ENCODE peak calls at places on chromosomes 2 and 18, in six cellular contexts. B is lung, W is PC-9, I is upper lobe of left lung, Y is prostate gland, X is astrocyte of the spinal cord. P is an unnamed sample.

GRCh38 chr2:8676915-8677645 is 4.8 kb upstream of the ID2 start:
- DNase-seq in I (no peak), B (no peak), W (no peak), Y (peak), X (no peak), P (no peak)

GRCh38 chr2:232365621-232366321 is 12.8 kb upstream of the ALPP start:
- DNase-seq in W (peak), X (peak), B (no peak), Y (no peak), I (peak), P (peak)

GRCh38 chr18:32326450-32327309 is 136.8 kb downstream of the MEP1B start:
- DNase-seq in Y (no peak), I (no peak), W (no peak), B (no peak), X (no peak), P (no peak)

GRCh38 chr2:170155723-170156253 is 22.2 kb upstream of the MYO3B start:
- DNase-seq in W (no peak), Y (no peak), I (no peak), B (no peak), X (no peak), P (peak)

GRCh38 chr2:105329561-105330495 is at the start of gene TGFBRAP1:
- DNase-seq in B (peak), Y (peak), W (peak), X (no peak), I (peak), P (no peak)

GRCh38 chr2:222791946-222792649 is 68.7 kb upstream of the ACSL3 start:
- DNase-seq in X (no peak), W (no peak), I (peak), Y (peak), B (peak), P (peak)

GRCh38 chr18:45793295-45793965 is 32.0 kb upstream of the SIGLEC15 start:
- DNase-seq in I (no peak), W (peak), Y (peak), B (no peak), X (peak), P (no peak)

GRCh38 chr2:196381464-196381863 is 210.1 kb upstream of the STK17B start:
- DNase-seq in I (no peak), X (no peak), W (no peak), Y (no peak), B (no peak), P (no peak)

GRCh38 chr2:168244318-168244717 is 3.1 kb downstream of the STK39 start:
- DNase-seq in W (no peak), X (no peak), I (peak), Y (peak), B (no peak), P (peak)

GRCh38 chr18:3012306-3012919 is 531 bp downstream of the LPIN2 start:
- DNase-seq in I (peak), X (peak), Y (peak), B (no peak), W (no peak), P (no peak)

GRCh38 chr2:191657977-191658376 is 20.0 kb upstream of the NABP1 start:
- DNase-seq in B (no peak), X (peak), Y (no peak), W (no peak), I (no peak), P (no peak)

GRCh38 chr2:17620280-17620679 is 79.8 kb downstream of the VSNL1 start:
- DNase-seq in Y (peak), I (no peak), B (no peak), W (peak), X (peak), P (peak)

GRCh38 chr18:49668583-49669290 is 106.9 kb downstream of the LIPG start:
- DNase-seq in W (no peak), B (no peak), Y (no peak), X (peak), I (no peak), P (no peak)

GRCh38 chr2:126776255-126776654 is 120.3 kb downstream of the GYPC start:
- DNase-seq in X (no peak), Y (no peak), I (no peak), B (no peak), W (no peak), P (no peak)

GRCh38 chr2:17788773-17789172 is 27.5 kb upstream of the MSGN1 start:
- DNase-seq in X (no peak), I (no peak), W (no peak), Y (no peak), B (no peak), P (no peak)

GRCh38 chr2:199985625-199986207 is 30.3 kb downstream of the MAIP1 start:
- DNase-seq in W (peak), Y (peak), B (peak), X (peak), I (peak), P (no peak)

GRCh38 chr2:207239754-207240494 is 74.2 kb upstream of the KLF7 start:
- DNase-seq in I (no peak), X (peak), Y (peak), B (no peak), W (no peak), P (no peak)

GRCh38 chr18:62437520-62438329 is 85.1 kb upstream of the ZCCHC2 start:
- DNase-seq in I (no peak), B (no peak), Y (peak), W (no peak), X (no peak), P (no peak)

GRCh38 chr2:16215892-16216554 is 275.7 kb downstream of the MYCN start:
- DNase-seq in W (no peak), B (no peak), I (no peak), Y (no peak), X (no peak), P (no peak)

GRCh38 chr2:120150040-120150482 is 73.1 kb downstream of the TMEM185B start:
- DNase-seq in Y (no peak), W (no peak), X (no peak), I (no peak), B (no peak), P (no peak)

GRCh38 chr2:85902496-85902895 is 13.7 kb upstream of the ST3GAL5 start:
- DNase-seq in X (peak), Y (no peak), W (no peak), I (no peak), B (no peak), P (no peak)

GRCh38 chr2:239439383-239440315 is 38.8 kb upstream of the HDAC4 start:
- DNase-seq in B (no peak), W (no peak), I (no peak), X (no peak), Y (no peak), P (no peak)
- H3K4me3 ChIP-seq in B (no peak), W (no peak), I (no peak), X (no peak), Y (no peak), P (no peak)

DNA sequence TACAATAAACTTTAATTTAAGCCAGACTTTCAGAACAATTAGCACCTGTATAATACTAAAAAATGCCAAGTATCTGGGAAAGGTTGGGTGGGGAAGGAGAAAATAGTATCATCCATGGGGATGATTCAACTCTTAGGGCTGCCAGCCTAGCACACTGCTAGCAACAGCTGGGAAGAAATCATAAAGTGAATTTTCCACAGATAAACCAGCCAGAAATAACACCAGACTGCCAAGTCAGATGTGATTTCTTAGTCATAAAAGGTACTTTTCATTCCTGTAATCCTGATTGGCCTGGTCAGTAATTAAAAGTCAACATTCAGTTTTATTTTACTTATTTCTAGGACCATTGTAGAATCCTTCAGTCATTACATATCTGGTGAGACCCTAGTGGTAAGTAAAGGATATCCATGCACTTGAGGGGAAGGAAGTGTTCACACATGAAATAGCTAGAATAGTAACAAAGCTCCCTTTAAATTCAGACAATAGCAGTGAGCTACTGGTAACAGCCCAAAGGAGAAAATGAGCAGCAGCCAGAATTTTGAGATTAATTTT is 59.4 kb downstream of the LIMS1 start:
- DNase-seq in B (no peak), Y (no peak), X (peak), I (no peak), W (no peak), P (peak)
- TF ChIP-seq CTCF in B (no peak), Y (no peak), X (no peak), I (peak), W (no peak), P (no peak)

GRCh38 chr2:27209621-27210401 is 2.0 kb upstream of the ATRAID start:
- DNase-seq in W (peak), I (no peak), B (no peak), X (no peak), Y (no peak), P (peak)
- H3K4me3 ChIP-seq in W (peak), I (no peak), B (no peak), X (no peak), Y (no peak), P (peak)

DNA sequence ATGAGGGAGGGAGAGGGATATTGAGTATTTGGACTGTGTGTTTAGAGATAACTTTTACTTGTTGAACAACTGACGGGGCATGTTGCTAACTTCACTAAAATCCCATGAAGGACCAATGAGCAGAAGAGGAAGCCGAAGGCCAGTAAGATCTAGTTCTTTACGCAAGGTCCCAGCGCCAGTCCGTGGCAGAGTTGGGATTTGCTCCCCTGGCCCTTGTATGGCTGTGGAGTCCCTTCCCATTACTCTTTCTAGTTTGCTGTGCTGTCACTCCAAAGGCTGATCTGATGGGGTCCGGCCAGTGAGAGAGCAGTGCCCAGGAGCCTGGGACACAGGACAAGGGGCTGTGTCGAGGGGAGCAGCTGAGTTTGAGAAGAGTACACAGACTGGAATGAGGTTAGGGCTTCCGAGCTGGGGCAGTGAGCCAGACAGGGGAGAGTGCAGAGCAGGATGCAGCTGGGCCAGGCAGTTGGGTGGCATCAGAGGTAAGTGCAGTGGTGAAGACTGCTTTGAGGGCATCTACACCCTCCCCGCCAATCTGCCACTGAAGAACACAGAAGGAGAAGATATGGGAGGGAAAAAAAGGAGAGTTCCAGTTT is 692.9 kb upstream of the HS6ST1 start:
- DNase-seq in X (no peak), W (no peak), I (no peak), Y (no peak), B (no peak), P (no peak)
- TF ChIP-seq CTCF in X (no peak), W (no peak), I (no peak), Y (no peak), B (no peak), P (no peak)

DNA sequence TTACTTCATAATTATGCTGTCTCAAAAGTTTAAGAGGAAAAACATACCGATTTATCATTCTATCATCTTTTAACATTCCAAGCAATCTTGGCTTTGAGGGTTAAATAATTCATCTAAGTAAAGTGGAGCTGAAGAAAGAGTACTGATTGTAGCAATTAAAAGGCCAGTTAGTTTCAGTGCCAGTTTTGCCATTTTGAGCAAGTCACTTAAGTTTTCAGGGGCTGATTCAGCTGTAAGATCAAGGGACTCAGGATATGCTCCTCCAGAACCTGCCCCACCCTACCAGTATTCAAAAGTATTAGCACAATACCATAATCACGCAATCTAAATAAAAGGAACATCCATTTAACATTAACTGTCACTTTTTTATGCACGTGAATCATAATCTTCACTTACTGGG is 1.9 kb downstream of the SS18 start:
- DNase-seq in W (no peak), X (peak), I (no peak), B (no peak), Y (no peak), P (no peak)
- H3K4me3 ChIP-seq in W (peak), X (peak), I (no peak), B (no peak), Y (peak), P (peak)

GRCh38 chr2:1990724-1991123 is 246.4 kb upstream of the PXDN start:
- DNase-seq in X (peak), B (no peak), I (no peak), W (no peak), Y (no peak), P (no peak)
- TF ChIP-seq CTCF in X (no peak), B (no peak), I (no peak), W (no peak), Y (no peak), P (no peak)

GRCh38 chr2:286774-287392 is 1.0 kb downstream of the ALKAL2 start:
- DNase-seq in Y (no peak), I (no peak), X (no peak), B (no peak), W (no peak), P (no peak)
- H3K4me3 ChIP-seq in Y (no peak), I (peak), X (no peak), B (no peak), W (no peak), P (no peak)

GRCh38 chr2:150485114-150485870 is 2.2 kb downstream of the RND3 start:
- DNase-seq in Y (peak), X (peak), B (peak), I (peak), W (peak), P (no peak)
- TF ChIP-seq CTCF in Y (no peak), X (peak), B (no peak), I (peak), W (no peak), P (peak)